ENCODE peak calls at places on chromosomes 1 and 21, in four cellular contexts. One of them, this sample, is unnamed.

GRCh38 chr21:39564200-39564599 is 48.5 kb upstream of the B3GALT5 start:
- DNase-seq in esophagus squamous epithelium: no peak
- DNase-seq in AG04450: no peak
- DNase-seq in CD8-positive, alpha-beta T cell: no peak
- DNase-seq in this sample: no peak

GRCh38 chr21:44079446-44079845 is 27.8 kb upstream of the PWP2 start:
- DNase-seq in esophagus squamous epithelium: no peak
- DNase-seq in AG04450: no peak
- DNase-seq in CD8-positive, alpha-beta T cell: no peak
- DNase-seq in this sample: no peak

GRCh38 chr1:12309783-12310742 is 80.2 kb downstream of the VPS13D start:
- DNase-seq in esophagus squamous epithelium: no peak
- DNase-seq in AG04450: no peak
- DNase-seq in CD8-positive, alpha-beta T cell: no peak
- DNase-seq in this sample: no peak

GRCh38 chr1:110601332-110601731 is 4.8 kb downstream of the KCNA2 start:
- DNase-seq in esophagus squamous epithelium: no peak
- DNase-seq in AG04450: no peak
- DNase-seq in CD8-positive, alpha-beta T cell: no peak
- DNase-seq in this sample: no peak

GRCh38 chr1:236495359-236496120 is 28.2 kb upstream of the LGALS8 start:
- DNase-seq in esophagus squamous epithelium: no peak
- DNase-seq in AG04450: no peak
- DNase-seq in CD8-positive, alpha-beta T cell: no peak
- DNase-seq in this sample: no peak

GRCh38 chr1:89974701-89975470 is 20.0 kb upstream of the ZNF326 start:
- DNase-seq in esophagus squamous epithelium: no peak
- DNase-seq in AG04450: peak
- DNase-seq in CD8-positive, alpha-beta T cell: no peak
- DNase-seq in this sample: no peak

GRCh38 chr1:224458296-224458695 is 23.7 kb upstream of the WDR26 start:
- DNase-seq in esophagus squamous epithelium: no peak
- DNase-seq in AG04450: no peak
- DNase-seq in CD8-positive, alpha-beta T cell: no peak
- DNase-seq in this sample: no peak

GRCh38 chr1:232127190-232127589 is 500.6 kb downstream of the DISC1 start:
- DNase-seq in esophagus squamous epithelium: no peak
- DNase-seq in AG04450: peak
- DNase-seq in CD8-positive, alpha-beta T cell: no peak
- DNase-seq in this sample: peak

GRCh38 chr1:93597697-93598096 is 83.9 kb downstream of the BCAR3 start:
- DNase-seq in esophagus squamous epithelium: no peak
- DNase-seq in AG04450: no peak
- DNase-seq in CD8-positive, alpha-beta T cell: no peak
- DNase-seq in this sample: no peak

GRCh38 chr1:208381481-208381880 is 137.3 kb upstream of the PLXNA2 start:
- DNase-seq in esophagus squamous epithelium: no peak
- DNase-seq in AG04450: no peak
- DNase-seq in CD8-positive, alpha-beta T cell: no peak
- DNase-seq in this sample: no peak

GRCh38 chr21:18041012-18041411 is 203.6 kb upstream of the CHODL start:
- DNase-seq in esophagus squamous epithelium: no peak
- DNase-seq in AG04450: no peak
- DNase-seq in CD8-positive, alpha-beta T cell: no peak
- DNase-seq in this sample: no peak

GRCh38 chr21:42262826-42263225 is 43.9 kb downstream of the ABCG1 start:
- DNase-seq in esophagus squamous epithelium: no peak
- DNase-seq in AG04450: no peak
- DNase-seq in CD8-positive, alpha-beta T cell: no peak
- DNase-seq in this sample: no peak

GRCh38 chr1:183302452-183303324 is 115.5 kb downstream of the NMNAT2 start:
- DNase-seq in esophagus squamous epithelium: no peak
- DNase-seq in AG04450: no peak
- DNase-seq in CD8-positive, alpha-beta T cell: no peak
- DNase-seq in this sample: no peak

GRCh38 chr1:201511925-201512539 is 5.1 kb upstream of the CSRP1 start:
- DNase-seq in esophagus squamous epithelium: no peak
- DNase-seq in AG04450: no peak
- DNase-seq in CD8-positive, alpha-beta T cell: no peak
- DNase-seq in this sample: no peak

GRCh38 chr1:80657707-80658106 is 1143.0 kb upstream of the ADGRL2 start:
- DNase-seq in esophagus squamous epithelium: no peak
- DNase-seq in AG04450: no peak
- DNase-seq in CD8-positive, alpha-beta T cell: no peak
- DNase-seq in this sample: no peak

GRCh38 chr1:71587961-71588360 is 507.1 kb upstream of the ZRANB2 start:
- DNase-seq in esophagus squamous epithelium: no peak
- DNase-seq in AG04450: peak
- DNase-seq in CD8-positive, alpha-beta T cell: no peak
- DNase-seq in this sample: no peak

GRCh38 chr1:2232916-2233438 is 4.9 kb downstream of the SKI start:
- DNase-seq in esophagus squamous epithelium: no peak
- DNase-seq in AG04450: no peak
- DNase-seq in CD8-positive, alpha-beta T cell: no peak
- DNase-seq in this sample: no peak
- H3K4me3 ChIP-seq in esophagus squamous epithelium: peak
- H3K4me3 ChIP-seq in AG04450: peak
- H3K4me3 ChIP-seq in CD8-positive, alpha-beta T cell: peak
- H3K4me3 ChIP-seq in this sample: no peak

GRCh38 chr1:226942392-226942791 is 2.3 kb downstream of the COQ8A start:
- DNase-seq in esophagus squamous epithelium: no peak
- DNase-seq in AG04450: no peak
- DNase-seq in CD8-positive, alpha-beta T cell: no peak
- DNase-seq in this sample: no peak
- H3K4me3 ChIP-seq in esophagus squamous epithelium: no peak
- H3K4me3 ChIP-seq in AG04450: no peak
- H3K4me3 ChIP-seq in CD8-positive, alpha-beta T cell: no peak
- H3K4me3 ChIP-seq in this sample: no peak

DNA sequence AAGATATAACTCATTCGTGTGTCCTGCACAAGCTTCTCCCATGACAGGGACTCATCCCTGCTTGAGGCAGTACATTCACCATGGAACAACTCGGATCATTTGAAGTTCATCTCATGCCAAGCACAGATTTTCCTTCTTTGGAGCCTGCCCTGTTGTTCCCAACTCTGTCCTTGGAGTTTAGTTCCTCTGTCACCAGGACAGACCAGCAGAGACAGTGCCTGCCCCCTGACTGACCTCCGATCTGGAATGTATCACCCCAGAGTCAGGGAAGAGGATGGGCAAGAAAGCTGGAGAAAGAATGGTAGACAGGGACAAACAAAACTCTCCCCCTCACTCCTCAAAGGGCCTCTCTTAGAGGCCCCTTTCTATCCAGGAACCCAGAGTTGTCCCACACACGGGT is 5.0 kb downstream of the SHISAL2A start:
- DNase-seq in esophagus squamous epithelium: no peak
- DNase-seq in AG04450: no peak
- DNase-seq in CD8-positive, alpha-beta T cell: no peak
- DNase-seq in this sample: no peak
- H3K4me3 ChIP-seq in esophagus squamous epithelium: no peak
- H3K4me3 ChIP-seq in AG04450: no peak
- H3K4me3 ChIP-seq in CD8-positive, alpha-beta T cell: peak
- H3K4me3 ChIP-seq in this sample: no peak

DNA sequence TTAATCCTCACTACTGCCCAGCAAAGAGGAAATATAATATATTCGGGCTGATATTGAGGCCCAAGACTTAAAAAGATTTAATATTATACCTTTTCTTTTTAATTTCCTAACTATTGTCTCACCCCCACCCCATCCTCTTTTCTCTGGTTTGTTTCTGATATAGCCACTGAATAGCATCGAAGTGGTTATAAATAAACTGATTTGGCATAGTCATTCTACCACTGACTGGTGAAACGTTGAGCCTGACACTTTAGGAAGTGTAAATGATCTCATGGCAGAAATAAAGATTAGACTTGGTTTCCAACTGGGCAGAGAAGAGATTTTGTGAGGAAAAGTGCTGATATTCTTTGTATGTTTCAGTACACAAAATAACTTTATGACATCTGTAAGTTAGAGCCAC is 39.3 kb downstream of the DTL start:
- DNase-seq in esophagus squamous epithelium: no peak
- DNase-seq in AG04450: no peak
- DNase-seq in CD8-positive, alpha-beta T cell: no peak
- DNase-seq in this sample: no peak
- H3K4me3 ChIP-seq in esophagus squamous epithelium: no peak
- H3K4me3 ChIP-seq in AG04450: no peak
- H3K4me3 ChIP-seq in CD8-positive, alpha-beta T cell: no peak
- H3K4me3 ChIP-seq in this sample: no peak

DNA sequence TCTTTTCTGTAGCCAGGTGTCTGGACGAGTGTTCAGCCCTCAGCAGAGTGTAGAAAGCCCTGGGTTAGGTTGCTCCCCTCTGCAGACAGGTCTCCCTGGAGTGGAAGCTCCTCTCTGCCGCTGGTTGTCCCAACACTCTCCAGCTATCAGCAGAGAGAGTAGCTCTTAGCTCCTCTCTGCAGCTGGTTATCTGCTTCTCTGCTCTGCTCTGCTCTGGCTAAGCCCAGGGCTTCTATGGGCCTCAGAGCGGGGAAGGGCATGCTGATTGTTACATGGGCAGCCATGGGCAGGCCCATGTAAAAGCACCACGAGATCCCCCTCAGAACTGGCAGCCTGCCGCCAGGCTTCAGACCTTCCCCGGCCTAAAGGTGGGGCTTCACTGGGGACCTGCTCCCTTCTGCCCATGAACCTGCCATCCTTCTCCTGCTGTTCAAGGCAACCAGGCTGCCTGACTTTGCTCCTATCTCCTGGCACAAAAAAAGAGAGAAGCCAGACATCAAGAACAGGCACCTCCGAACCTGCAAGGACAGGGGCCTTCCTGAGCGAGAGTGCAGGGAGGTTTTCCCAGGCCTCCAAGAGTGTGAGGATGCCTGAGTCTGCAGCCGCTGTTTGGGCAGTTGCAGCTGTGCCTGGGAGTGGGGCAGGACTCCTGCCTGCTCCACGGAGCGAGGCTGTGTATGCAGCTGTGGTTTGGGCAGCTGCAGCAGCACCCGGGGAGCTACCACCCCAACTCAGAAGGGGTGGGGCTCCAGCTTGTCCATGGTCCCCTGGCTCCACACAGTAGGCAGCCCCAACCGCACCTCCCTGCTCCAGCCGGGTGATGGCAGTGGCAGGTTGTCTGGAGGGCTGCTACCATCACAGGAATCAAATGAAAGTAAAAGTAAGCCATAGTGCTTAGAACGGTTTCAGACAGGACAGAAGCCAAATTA is 973.7 kb downstream of the LTN1 start:
- DNase-seq in esophagus squamous epithelium: no peak
- DNase-seq in AG04450: no peak
- DNase-seq in CD8-positive, alpha-beta T cell: no peak
- DNase-seq in this sample: no peak
- H3K4me3 ChIP-seq in esophagus squamous epithelium: no peak
- H3K4me3 ChIP-seq in AG04450: no peak
- H3K4me3 ChIP-seq in CD8-positive, alpha-beta T cell: no peak
- H3K4me3 ChIP-seq in this sample: no peak

GRCh38 chr1:203127672-203128611 is at the start of gene ADORA1:
- DNase-seq in esophagus squamous epithelium: no peak
- DNase-seq in AG04450: no peak
- DNase-seq in CD8-positive, alpha-beta T cell: no peak
- DNase-seq in this sample: no peak
- H3K4me3 ChIP-seq in esophagus squamous epithelium: peak
- H3K4me3 ChIP-seq in AG04450: peak
- H3K4me3 ChIP-seq in CD8-positive, alpha-beta T cell: no peak
- H3K4me3 ChIP-seq in this sample: peak

GRCh38 chr21:35932232-35932911 is 128.0 kb downstream of the SETD4 start:
- DNase-seq in esophagus squamous epithelium: no peak
- DNase-seq in AG04450: peak
- DNase-seq in CD8-positive, alpha-beta T cell: no peak
- DNase-seq in this sample: peak

DNA sequence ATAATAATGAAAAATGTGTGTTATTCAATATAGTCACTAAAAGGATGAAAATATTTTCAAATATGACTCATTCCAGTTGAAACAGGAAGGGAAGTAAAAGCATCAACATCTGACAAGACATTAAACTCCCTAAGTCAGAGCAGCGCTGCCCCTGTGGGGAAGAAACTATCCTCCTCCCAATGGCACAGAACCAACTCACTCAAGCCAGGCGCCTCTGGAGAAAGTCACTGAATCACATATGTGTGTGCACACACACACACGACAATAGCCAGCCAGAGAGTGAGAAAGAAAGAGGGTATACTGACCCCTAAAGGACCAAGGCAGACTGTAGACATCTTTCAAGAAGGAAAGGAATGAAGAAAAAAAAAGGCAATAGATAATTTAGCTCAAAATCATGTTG is 126.9 kb downstream of the SETD4 start:
- DNase-seq in esophagus squamous epithelium: no peak
- DNase-seq in AG04450: no peak
- DNase-seq in CD8-positive, alpha-beta T cell: no peak
- DNase-seq in this sample: peak
- H3K4me3 ChIP-seq in esophagus squamous epithelium: no peak
- H3K4me3 ChIP-seq in AG04450: no peak
- H3K4me3 ChIP-seq in CD8-positive, alpha-beta T cell: no peak
- H3K4me3 ChIP-seq in this sample: no peak

GRCh38 chr1:177163844-177164379 is 600 bp downstream of the ASTN1 start:
- DNase-seq in esophagus squamous epithelium: no peak
- DNase-seq in AG04450: no peak
- DNase-seq in CD8-positive, alpha-beta T cell: no peak
- DNase-seq in this sample: no peak
- H3K4me3 ChIP-seq in esophagus squamous epithelium: no peak
- H3K4me3 ChIP-seq in AG04450: peak
- H3K4me3 ChIP-seq in CD8-positive, alpha-beta T cell: no peak
- H3K4me3 ChIP-seq in this sample: peak